ENCODE peak calls at places on chromosomes 6 and 20, in ten cellular contexts. P is ovary, O is bronchial epithelial cell, U is fibroblast of lung, Y is upper lobe of right lung, T is A673, Z is kidney epithelial cell, Q is neural progenitor cell, S is osteoblast, D is IMR-90. W is an unnamed sample. For H3K36me3, the result is how much of the 10 kb centered on the place peaks cover.

GRCh38 chr6:26272171-26272631 is 92.8 kb upstream of the BTN3A2 start:
- DNase-seq in Q (peak), Y (peak), S (peak), U (no peak), P (peak), D (no peak), Z (no peak), O (no peak), T (peak), W (no peak)

GRCh38 chr6:125746731-125747588 is 2.5 kb upstream of the HEY2 start:
- DNase-seq in O (peak), Z (no peak), D (peak), P (peak), S (no peak), T (no peak), Q (peak), U (peak), Y (no peak), W (no peak)

GRCh38 chr20:41149679-41150131 is 12.4 kb downstream of the PLCG1 start:
- DNase-seq in O (peak), D (peak), Y (no peak), S (peak), P (no peak), T (peak), Q (no peak), U (peak), Z (no peak), W (no peak)

GRCh38 chr6:3244003-3244831 is 14.5 kb upstream of the PSMG4 start:
- DNase-seq in T (no peak), S (no peak), Z (no peak), Q (no peak), Y (no peak), O (no peak), P (no peak), U (no peak), D (no peak), W (no peak)

GRCh38 chr6:84500726-84501125 is 263.7 kb downstream of the TBX18 start:
- DNase-seq in Q (no peak), U (peak), Z (no peak), S (no peak), D (no peak), O (no peak), Y (no peak), T (no peak), P (no peak), W (no peak)

GRCh38 chr6:20866940-20867630 is 332.8 kb downstream of the CDKAL1 start:
- DNase-seq in P (no peak), Y (no peak), T (no peak), U (peak), Z (no peak), S (peak), O (peak), D (peak), Q (peak), W (no peak)

GRCh38 chr6:41965429-41966213 is 24.0 kb upstream of the CCND3 start:
- DNase-seq in D (no peak), Y (no peak), O (no peak), S (no peak), Z (no peak), U (no peak), T (no peak), Q (peak), P (no peak), W (no peak)

GRCh38 chr20:9427977-9428607 is 86.3 kb upstream of the LAMP5 start:
- DNase-seq in U (no peak), O (no peak), Q (no peak), P (no peak), D (no peak), T (peak), Z (no peak), Y (no peak), S (no peak), W (no peak)

GRCh38 chr6:83600531-83600930 is 88.2 kb downstream of the PRSS35 start:
- DNase-seq in Q (no peak), P (no peak), Z (no peak), D (no peak), Y (no peak), S (no peak), T (no peak), U (no peak), O (no peak), W (no peak)

GRCh38 chr20:25478889-25479568 is 71.6 kb downstream of the GINS1 start:
- DNase-seq in S (peak), T (no peak), Z (no peak), Q (no peak), Y (no peak), D (no peak), O (no peak), P (no peak), U (no peak), W (no peak)

GRCh38 chr6:125596020-125596419 is 153.4 kb upstream of the HEY2 start:
- DNase-seq in U (no peak), T (no peak), Y (no peak), S (no peak), P (no peak), O (peak), Z (no peak), D (no peak), Q (no peak), W (no peak)

GRCh38 chr20:64152906-64153305 is 11.3 kb upstream of the MYT1 start:
- DNase-seq in Q (no peak), Z (no peak), S (peak), D (no peak), P (no peak), U (no peak), T (no peak), Y (no peak), O (no peak), W (no peak)

GRCh38 chr6:44219053-44219814 is 2.5 kb downstream of the MYMX start:
- DNase-seq in Y (peak), U (peak), P (peak), S (peak), Q (peak), D (peak), O (no peak), T (peak), Z (no peak), W (no peak)

GRCh38 chr20:62378215-62378614 is 8.7 kb upstream of the RPS21 start:
- DNase-seq in P (no peak), T (no peak), D (no peak), Q (no peak), Z (no peak), O (peak), Y (no peak), S (no peak), U (no peak), W (peak)

GRCh38 chr6:3228791-3229565 is 1.5 kb upstream of the TUBB2B start:
- DNase-seq in Q (peak), Z (no peak), S (no peak), T (peak), U (no peak), Y (peak), O (no peak), D (no peak), P (no peak), W (no peak)

GRCh38 chr20:40393680-40394079 is 295.4 kb downstream of the MAFB start:
- DNase-seq in Z (no peak), Y (no peak), T (no peak), P (no peak), D (no peak), Q (no peak), U (no peak), O (no peak), S (no peak), W (no peak)

GRCh38 chr6:56906752-56907151 is 48.2 kb upstream of the BEND6 start:
- DNase-seq in Z (no peak), Q (no peak), O (peak), S (no peak), U (no peak), P (no peak), Y (no peak), D (peak), T (no peak), W (no peak)

GRCh38 chr6:167303660-167304625 is 12.8 kb downstream of the UNC93A start:
- DNase-seq in U (no peak), Y (no peak), P (no peak), O (no peak), D (no peak), S (no peak), Q (no peak), Z (no peak), T (no peak), W (no peak)

GRCh38 chr6:44129841-44130322 is 2.5 kb downstream of the TMEM63B start:
- DNase-seq in D (no peak), P (no peak), Q (no peak), Y (no peak), S (no peak), Z (no peak), U (no peak), O (no peak), T (no peak), W (no peak)

GRCh38 chr20:9928955-9929354 is 90.1 kb upstream of the PAK5 start:
- DNase-seq in T (no peak), Q (no peak), Z (no peak), U (no peak), Y (no peak), O (peak), S (no peak), D (no peak), P (no peak), W (no peak)

GRCh38 chr6:81696505-81696904 is 56.0 kb downstream of the TENT5A start:
- DNase-seq in Z (no peak), T (no peak), P (no peak), Q (no peak), S (no peak), U (peak), O (no peak), Y (no peak), D (peak), W (no peak)

GRCh38 chr20:41395669-41396664 is 29.3 kb upstream of the EMILIN3 start:
- DNase-seq in T (no peak), Y (no peak), O (no peak), U (no peak), D (peak), P (no peak), Q (peak), S (peak), Z (no peak), W (no peak)

GRCh38 chr6:14121936-14122344 is 4.4 kb downstream of the CD83 start:
- DNase-seq in T (no peak), Z (no peak), P (no peak), O (no peak), S (no peak), Q (no peak), U (no peak), D (no peak), Y (no peak), W (no peak)

GRCh38 chr6:169000022-169000421 is 253.6 kb downstream of the THBS2 start:
- DNase-seq in T (no peak), Y (no peak), U (no peak), O (no peak), Z (no peak), Q (no peak), D (no peak), P (no peak), S (no peak), W (no peak)

GRCh38 chr6:113416166-113416565 is 441.0 kb upstream of the MARCKS start:
- DNase-seq in U (peak), P (no peak), Y (no peak), O (no peak), Q (no peak), T (no peak), S (no peak), Z (no peak), D (peak), W (no peak)

DNA sequence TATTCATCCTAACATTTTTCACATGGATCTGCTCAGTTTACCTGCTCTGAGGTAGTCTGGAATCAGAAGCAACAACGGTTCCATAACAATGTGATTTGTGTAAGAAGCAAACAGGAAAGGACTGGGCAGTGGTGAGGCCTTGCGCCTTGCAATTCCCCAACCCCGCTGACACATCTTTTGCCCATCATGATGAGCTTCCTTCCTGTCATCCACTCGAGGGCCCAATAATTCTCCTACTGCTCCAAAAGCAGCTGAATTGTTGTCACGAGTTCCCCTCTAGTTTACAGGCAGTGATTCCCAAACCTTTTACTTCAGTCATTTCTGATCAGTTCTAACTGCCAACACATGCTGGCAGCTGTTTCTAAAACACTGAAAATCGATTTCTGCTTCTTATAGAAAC is 22.9 kb downstream of the STX7 start:
- DNase-seq in Q (no peak), Z (no peak), O (no peak), Y (no peak), S (peak), P (no peak), T (no peak), D (no peak), U (no peak), W (no peak)
- H3K36me3 ChIP-seq in Q (under half), Z (under half), O (under half), Y (under half), S (under half), P (under half), T (under half), D (under half), U (under half), W (under half)

DNA sequence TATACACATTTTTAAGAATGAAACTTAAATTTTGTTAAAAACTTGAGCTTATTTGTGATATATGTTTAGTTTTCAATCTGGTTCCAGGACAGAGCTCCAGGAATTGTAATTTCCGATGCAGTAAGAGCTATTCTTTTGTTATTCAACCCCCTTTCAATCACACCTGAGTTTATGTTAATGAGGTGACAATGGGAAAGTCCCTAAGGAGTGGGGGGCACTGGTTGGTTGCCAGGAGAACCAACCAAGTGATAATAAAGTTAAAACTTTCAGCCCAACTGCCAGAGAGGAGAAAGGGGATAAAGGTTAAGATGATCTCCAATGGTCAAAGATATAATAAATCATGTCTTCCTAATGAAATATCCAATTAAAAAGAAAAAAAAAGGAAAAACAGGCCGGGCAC is 19.8 kb downstream of the MDN1 start:
- DNase-seq in S (peak), O (no peak), P (no peak), Z (no peak), T (no peak), U (no peak), Q (no peak), Y (no peak), D (no peak), W (no peak)
- H3K36me3 ChIP-seq in S (under half), O (under half), P (under half), Z (under half), T (under half), U (under half), Q (under half), Y (under half), D (under half), W (under half)

GRCh38 chr20:6765469-6766058 is 1.9 kb upstream of the BMP2 start:
- DNase-seq in Y (no peak), Q (peak), U (peak), O (peak), S (peak), Z (no peak), D (peak), T (peak), P (no peak), W (no peak)

GRCh38 chr20:6766433-6766832 is 1.1 kb upstream of the BMP2 start:
- DNase-seq in T (no peak), Q (peak), U (no peak), P (no peak), D (no peak), Y (no peak), O (no peak), S (peak), Z (no peak), W (no peak)

GRCh38 chr20:6768228-6769185 is 1.0 kb downstream of the BMP2 start:
- DNase-seq in T (no peak), Y (peak), O (no peak), P (peak), Z (no peak), D (peak), U (peak), Q (peak), S (peak), W (no peak)

GRCh38 chr20:6767166-6767535 is 335 bp upstream of the BMP2 start:
- DNase-seq in T (no peak), Y (no peak), O (no peak), Z (no peak), U (no peak), Q (no peak), D (no peak), P (peak), S (peak), W (no peak)

GRCh38 chr20:6767536-6768227 is at the start of gene BMP2:
- DNase-seq in S (peak), O (no peak), D (peak), Q (peak), Z (no peak), Y (peak), U (peak), T (peak), P (peak), W (no peak)
- H3K36me3 ChIP-seq in S (under half), O (under half), D (under half), Q (under half), Z (under half), Y (under half), U (under half), T (under half), P (under half), W (under half)

GRCh38 chr20:47231382-47232042 is 125.0 kb downstream of the ZMYND8 start:
- DNase-seq in Q (no peak), S (peak), D (peak), Z (no peak), P (no peak), Y (no peak), O (no peak), U (peak), T (no peak), W (no peak)

GRCh38 chr20:47227119-47227518 is 129.4 kb downstream of the ZMYND8 start:
- DNase-seq in S (no peak), Y (no peak), O (no peak), Q (no peak), Z (no peak), T (no peak), P (no peak), D (no peak), U (no peak), W (no peak)

GRCh38 chr20:47230811-47231256 is 125.7 kb downstream of the ZMYND8 start:
- DNase-seq in D (peak), Z (no peak), Q (no peak), P (no peak), U (no peak), Y (no peak), S (no peak), T (no peak), O (peak), W (no peak)

GRCh38 chr20:47227576-47227975 is 128.9 kb downstream of the ZMYND8 start:
- DNase-seq in Z (no peak), D (no peak), S (no peak), T (no peak), Q (no peak), U (no peak), Y (no peak), O (no peak), P (no peak), W (no peak)

GRCh38 chr20:47228654-47229053 is 127.8 kb downstream of the ZMYND8 start:
- DNase-seq in P (no peak), D (no peak), T (no peak), S (no peak), Y (no peak), O (no peak), Q (no peak), Z (no peak), U (no peak), W (no peak)
- H3K36me3 ChIP-seq in P (under half), D (under half), T (under half), S (under half), Y (half or more), O (under half), Q (under half), Z (under half), U (under half), W (under half)

DNA sequence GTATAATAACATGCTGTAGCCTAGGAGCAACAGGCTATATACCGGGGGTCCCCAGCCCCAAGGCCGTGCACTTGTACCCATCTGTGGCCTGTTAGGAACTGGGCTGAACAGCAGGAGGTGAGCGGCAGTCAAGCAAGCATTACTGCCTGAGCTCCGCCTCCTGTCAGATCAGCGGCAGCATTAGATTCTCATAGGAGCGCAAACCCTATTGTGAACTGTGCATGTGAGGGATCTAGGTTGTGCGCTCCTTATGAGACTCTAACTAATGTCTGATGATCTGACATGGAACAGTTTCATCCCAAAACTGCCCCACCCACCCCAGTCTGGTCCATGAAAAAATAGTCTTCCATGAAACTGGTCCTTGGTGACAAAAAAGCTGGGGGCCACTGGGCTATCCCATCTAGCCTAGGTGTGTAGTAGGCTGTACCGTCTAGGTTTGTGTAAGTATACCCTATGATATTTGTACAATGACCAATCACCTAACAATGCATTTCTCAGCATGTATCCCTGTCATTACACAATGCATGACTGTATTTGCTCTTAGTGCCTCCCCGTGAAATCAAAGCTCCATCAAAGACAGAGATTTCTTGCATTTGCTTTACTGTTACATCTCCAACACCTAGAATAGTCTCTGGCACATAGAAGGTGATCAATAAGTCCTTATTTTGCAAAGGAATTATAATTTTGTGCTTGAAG is 30.8 kb downstream of the NHSL1 start:
- DNase-seq in U (peak), Z (no peak), D (peak), S (no peak), O (peak), T (no peak), Y (no peak), P (no peak), Q (no peak), W (peak)
- H3K36me3 ChIP-seq in U (under half), Z (under half), D (under half), S (under half), O (under half), T (under half), Y (under half), P (under half), Q (under half), W (under half)

GRCh38 chr6:7228662-7229375 is 84.2 kb downstream of the SSR1 start:
- DNase-seq in D (no peak), O (no peak), P (no peak), Z (no peak), U (no peak), S (no peak), Q (no peak), Y (no peak), T (no peak), W (no peak)
- H3K36me3 ChIP-seq in D (half or more), O (under half), P (under half), Z (under half), U (under half), S (half or more), Q (under half), Y (half or more), T (half or more), W (under half)

GRCh38 chr20:38931984-38932383 is 5.8 kb downstream of the FAM83D start:
- DNase-seq in U (no peak), Y (no peak), Z (no peak), O (no peak), T (no peak), S (no peak), D (no peak), Q (no peak), P (no peak), W (no peak)

GRCh38 chr20:38926934-38927616 is 858 bp downstream of the FAM83D start:
- DNase-seq in Y (no peak), D (peak), Q (no peak), Z (no peak), O (no peak), T (peak), S (peak), P (no peak), U (peak), W (no peak)

GRCh38 chr20:38927902-38928578 is 1.8 kb downstream of the FAM83D start:
- DNase-seq in O (peak), S (peak), T (no peak), Y (no peak), P (no peak), Q (no peak), D (no peak), U (no peak), Z (no peak), W (no peak)

GRCh38 chr20:38932457-38933120 is 6.4 kb downstream of the FAM83D start:
- DNase-seq in O (peak), U (peak), Y (no peak), Z (no peak), P (no peak), Q (no peak), D (peak), S (peak), T (no peak), W (no peak)

DNA sequence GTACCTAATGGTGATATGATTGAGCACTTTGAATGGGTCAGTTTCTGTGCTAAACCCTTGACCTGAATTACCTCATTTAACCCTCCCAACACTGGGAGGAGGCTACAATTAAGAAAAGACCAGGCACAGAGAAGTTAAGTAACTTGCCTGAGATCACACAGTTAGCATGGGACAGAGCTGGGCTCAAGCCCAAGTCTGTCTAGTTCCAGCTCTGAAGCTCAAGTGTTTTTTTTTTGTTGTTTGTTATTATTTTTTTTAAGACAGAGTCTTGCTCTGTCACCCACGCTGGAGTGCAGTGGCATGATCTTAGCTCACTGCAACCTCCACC is 4.0 kb downstream of the FAM83D start:
- DNase-seq in O (no peak), Z (no peak), T (no peak), D (no peak), S (no peak), Q (no peak), Y (no peak), P (no peak), U (no peak), W (no peak)
- H3K36me3 ChIP-seq in O (under half), Z (under half), T (under half), D (under half), S (under half), Q (under half), Y (under half), P (under half), U (under half), W (under half)

GRCh38 chr6:151478670-151479069 is 15.1 kb upstream of the CCDC170 start:
- DNase-seq in P (no peak), U (no peak), Y (no peak), D (no peak), T (no peak), O (no peak), S (no peak), Q (no peak), Z (no peak), W (no peak)
- H3K36me3 ChIP-seq in P (under half), U (under half), Y (under half), D (under half), T (under half), O (under half), S (under half), Q (under half), Z (under half), W (under half)

W was measured in keratinocyte.